ENCODE peak calls at places on chromosomes 16 and 17, in ten cellular contexts. D is lower leg skin; Q is nephron progenitor cell; B is stimulated activated CD8-positive, alpha-beta memory T cell treated with anti-CD3 and anti-CD28 coated beads, Interleukin-4, amount 100 ng/mL, for 48 hours; K is NCI-H510A treated with DMSO at 0.1 percent for 48 hours; N is MCF 10A; T is T-helper 22 cell; W is WERI-Rb-1; J is HTR-8/SVneo; V is activated naive CD4-positive, alpha-beta T cell treated with anti-CD3 and anti-CD28 coated beads, Interleukin-2, amount 10 ng/mL, durations not matched to agents 7 days and 5 days. P is an unnamed sample.

GRCh38 chr17:15404116-15404730 is 62.8 kb upstream of the TEKT3 start:
- DNase-seq in J (no peak), Q (no peak), T (no peak), K (no peak), N (no peak), B (no peak), D (no peak), V (no peak), W (no peak), P (no peak)

GRCh38 chr17:58643147-58643546 is 48.7 kb downstream of the TEX14 start:
- DNase-seq in J (peak), V (no peak), T (no peak), D (no peak), W (no peak), Q (no peak), K (no peak), N (no peak), B (no peak), P (no peak)

GRCh38 chr17:4006165-4006589 is 41.9 kb upstream of the ATP2A3 start:
- DNase-seq in V (no peak), W (no peak), N (no peak), T (no peak), D (no peak), B (no peak), K (no peak), J (no peak), Q (no peak), P (no peak)

GRCh38 chr17:78226055-78226751 is 5.2 kb upstream of the TMEM235 start:
- DNase-seq in Q (no peak), W (no peak), B (no peak), K (no peak), V (no peak), D (no peak), N (no peak), T (no peak), J (no peak), P (peak)

GRCh38 chr16:23694707-23695373 is 16.2 kb downstream of the PLK1 start:
- DNase-seq in N (no peak), K (no peak), W (peak), V (no peak), Q (peak), J (no peak), B (no peak), T (no peak), D (no peak), P (no peak)

GRCh38 chr17:45895969-45896793 is 1.8 kb downstream of the MAPT start:
- DNase-seq in K (peak), J (no peak), Q (peak), V (no peak), B (no peak), D (no peak), W (no peak), N (no peak), T (no peak), P (no peak)

GRCh38 chr16:50263940-50264929 is 2.1 kb upstream of the ADCY7 start:
- DNase-seq in D (no peak), J (no peak), W (no peak), N (no peak), K (peak), Q (no peak), B (peak), T (no peak), V (peak), P (no peak)

GRCh38 chr16:55534773-55535172 is 25.9 kb downstream of the LPCAT2 start:
- DNase-seq in K (no peak), N (no peak), J (no peak), Q (no peak), D (no peak), B (no peak), V (no peak), W (no peak), T (no peak), P (no peak)

GRCh38 chr17:69713815-69714214 is 299.3 kb downstream of the MAP2K6 start:
- DNase-seq in B (no peak), N (no peak), T (no peak), J (no peak), D (no peak), V (no peak), K (no peak), Q (no peak), W (no peak), P (no peak)

GRCh38 chr17:1634841-1635650 is 6.4 kb upstream of the SLC43A2 start:
- DNase-seq in D (no peak), N (no peak), Q (no peak), T (no peak), W (no peak), K (no peak), B (no peak), V (no peak), J (no peak), P (no peak)

GRCh38 chr17:79988163-79988971 is 47.3 kb downstream of the TBC1D16 start:
- DNase-seq in B (no peak), W (no peak), V (no peak), Q (no peak), N (peak), K (peak), J (no peak), D (no peak), T (no peak), P (peak)

GRCh38 chr16:85234310-85235235 is 122.3 kb upstream of the CIBAR2 start:
- DNase-seq in V (no peak), N (no peak), B (no peak), J (peak), D (peak), W (peak), T (no peak), Q (peak), K (no peak), P (peak)

GRCh38 chr16:80938035-80938927 is 68.4 kb downstream of the CMC2 start:
- DNase-seq in T (no peak), D (peak), J (peak), W (no peak), K (no peak), B (no peak), N (peak), V (no peak), Q (peak), P (peak)

GRCh38 chr16:30738984-30739951 is 9.0 kb upstream of the PHKG2 start:
- DNase-seq in K (no peak), W (no peak), V (no peak), B (no peak), N (no peak), J (no peak), Q (no peak), D (no peak), T (no peak), P (no peak)

GRCh38 chr17:14304876-14305636 is 4.2 kb downstream of the HS3ST3B1 start:
- DNase-seq in N (no peak), W (peak), T (no peak), V (no peak), Q (no peak), K (no peak), D (no peak), J (no peak), B (no peak), P (no peak)

GRCh38 chr16:11183035-11183812 is 72.8 kb downstream of the SOCS1 start:
- DNase-seq in J (no peak), T (no peak), B (no peak), V (no peak), K (no peak), N (no peak), D (no peak), W (no peak), Q (peak), P (no peak)

GRCh38 chr17:9935408-9935807 is 30.3 kb upstream of the RCVRN start:
- DNase-seq in V (no peak), K (no peak), Q (no peak), W (no peak), B (no peak), J (no peak), N (no peak), D (peak), T (no peak), P (no peak)

GRCh38 chr17:28385037-28385797 is 13.7 kb downstream of the SARM1 start:
- DNase-seq in Q (no peak), V (peak), T (no peak), W (no peak), K (no peak), D (no peak), J (no peak), B (peak), N (no peak), P (peak)

GRCh38 chr17:77256710-77257109 is 115.9 kb downstream of the SEC14L1 start:
- DNase-seq in D (no peak), Q (no peak), N (no peak), K (no peak), T (no peak), W (no peak), V (no peak), B (no peak), J (no peak), P (no peak)

GRCh38 chr16:1919680-1919998 is 1.4 kb upstream of the HS3ST6 start:
- DNase-seq in D (no peak), N (no peak), T (no peak), K (no peak), J (no peak), W (no peak), Q (no peak), V (no peak), B (no peak), P (no peak)

GRCh38 chr17:17724307-17724921 is 43.2 kb downstream of the RAI1 start:
- DNase-seq in D (no peak), B (peak), N (no peak), V (peak), Q (no peak), K (no peak), W (peak), T (no peak), J (peak), P (no peak)

GRCh38 chr16:81076566-81077076 is 417 bp downstream of the C16orf46 start:
- DNase-seq in Q (peak), B (peak), N (peak), T (peak), K (peak), V (peak), D (peak), W (peak), J (peak), P (peak)

GRCh38 chr17:76138234-76138895 is 2.7 kb downstream of the FOXJ1 start:
- DNase-seq in J (no peak), N (no peak), Q (peak), B (no peak), K (peak), V (peak), D (no peak), T (no peak), W (peak), P (peak)

GRCh38 chr16:85171809-85172464 is 59.7 kb upstream of the CIBAR2 start:
- DNase-seq in Q (no peak), W (no peak), K (no peak), D (no peak), T (no peak), V (no peak), B (no peak), N (no peak), J (no peak), P (no peak)

GRCh38 chr17:60134396-60135159 is 15.2 kb upstream of the CA4 start:
- DNase-seq in W (peak), Q (no peak), D (no peak), T (no peak), V (peak), B (peak), N (no peak), J (no peak), K (no peak), P (peak)

GRCh38 chr17:74116087-74116717 is 87.3 kb upstream of the RPL38 start:
- DNase-seq in B (no peak), D (no peak), T (no peak), N (no peak), J (no peak), K (peak), W (peak), Q (no peak), V (no peak), P (peak)

GRCh38 chr16:59586331-59586730 is 852.2 kb upstream of the GOT2 start:
- DNase-seq in N (no peak), V (no peak), D (no peak), B (no peak), W (no peak), T (no peak), J (no peak), Q (no peak), K (no peak), P (no peak)

GRCh38 chr17:8841844-8842243 is 25.6 kb downstream of the PIK3R6 start:
- DNase-seq in B (no peak), J (no peak), D (no peak), Q (no peak), V (no peak), N (no peak), K (no peak), W (no peak), T (no peak), P (no peak)

GRCh38 chr17:42260318-42260717 is 15.9 kb downstream of the STAT5B start:
- DNase-seq in V (no peak), K (no peak), D (no peak), W (no peak), B (peak), J (no peak), Q (no peak), N (no peak), T (no peak), P (no peak)

GRCh38 chr16:72442381-72443158 is 270.6 kb upstream of the PMFBP1 start:
- DNase-seq in K (no peak), Q (no peak), N (no peak), T (no peak), V (no peak), B (no peak), J (no peak), D (no peak), W (no peak), P (no peak)

GRCh38 chr17:78966123-78966813 is 13.5 kb downstream of the LGALS3BP start:
- DNase-seq in D (no peak), N (no peak), B (no peak), T (no peak), V (no peak), K (no peak), Q (no peak), W (no peak), J (no peak), P (no peak)